ENCODE peak calls at places on chromosomes 6 and 20, in ten cellular contexts. G is heart right ventricle; B is CD4-positive, alpha-beta T cell; K is mammary epithelial cell; Z is H9; J is A549; C is AG10803; V is lung; S is cardiac fibroblast; W is endodermal cell. T is an unnamed sample.

GRCh38 chr6:167292301-167293087 is 1.4 kb downstream of the UNC93A start:
- DNase-seq in G (no peak), B (no peak), K (no peak), Z (no peak), J (no peak), C (no peak), V (no peak), S (no peak), W (no peak), T (no peak)

GRCh38 chr6:150046943-150047342 is 21.6 kb upstream of the RAET1L start:
- DNase-seq in G (no peak), B (peak), K (no peak), Z (no peak), J (no peak), C (no peak), V (no peak), S (no peak), W (no peak), T (no peak)

GRCh38 chr6:135604035-135604865 is 106.7 kb upstream of the AHI1 start:
- DNase-seq in G (no peak), B (no peak), K (no peak), Z (no peak), J (no peak), C (no peak), V (no peak), S (no peak), W (no peak), T (no peak)

GRCh38 chr6:157381631-157382621 is 936 bp downstream of the ZDHHC14 start:
- DNase-seq in G (peak), B (peak), K (peak), Z (peak), J (peak), C (peak), V (peak), S (peak), W (peak), T (peak)

GRCh38 chr20:47782091-47782490 is 3.2 kb downstream of the SULF2 start:
- DNase-seq in G (no peak), B (no peak), K (no peak), Z (no peak), J (no peak), C (no peak), V (no peak), S (no peak), W (no peak), T (no peak)

GRCh38 chr20:45343867-45344721 is 4.1 kb downstream of the SDC4 start:
- DNase-seq in G (no peak), B (no peak), K (peak), Z (peak), J (peak), C (peak), V (peak), S (peak), W (peak), T (peak)

GRCh38 chr20:53918949-53919361 is 151.4 kb downstream of the BCAS1 start:
- DNase-seq in G (no peak), B (no peak), K (no peak), Z (peak), J (no peak), C (no peak), V (no peak), S (no peak), W (peak), T (no peak)

GRCh38 chr6:30319146-30319835 is 7.4 kb upstream of the TRIM39 start:
- DNase-seq in G (no peak), B (no peak), K (no peak), Z (no peak), J (no peak), C (no peak), V (no peak), S (no peak), W (no peak), T (no peak)

GRCh38 chr20:32189691-32190607 is 17.6 kb downstream of the PLAGL2 start:
- DNase-seq in G (peak), B (peak), K (no peak), Z (peak), J (no peak), C (peak), V (no peak), S (peak), W (peak), T (peak)

GRCh38 chr6:82396964-82397761 is 33.5 kb downstream of the TPBG start:
- DNase-seq in G (no peak), B (no peak), K (peak), Z (no peak), J (peak), C (peak), V (no peak), S (peak), W (no peak), T (no peak)

GRCh38 chr20:10286356-10286755 is 67.7 kb downstream of the SNAP25 start:
- DNase-seq in G (no peak), B (no peak), K (no peak), Z (peak), J (no peak), C (no peak), V (no peak), S (no peak), W (no peak), T (no peak)

GRCh38 chr6:28496099-28496779 is 19.4 kb downstream of the GPX6 start:
- DNase-seq in G (no peak), B (no peak), K (no peak), Z (no peak), J (no peak), C (no peak), V (no peak), S (peak), W (peak), T (no peak)
- TF ChIP-seq CTCF in G (peak), B (peak), K (peak), Z (peak), J (peak), C (peak), V (no peak), S (no peak), W (peak), T (peak)

GRCh38 chr6:18990313-18990978 is 603.3 kb downstream of the RNF144B start:
- DNase-seq in G (peak), B (no peak), K (peak), Z (peak), J (peak), C (peak), V (peak), S (peak), W (peak), T (peak)
- TF ChIP-seq CTCF in G (peak), B (no peak), K (peak), Z (peak), J (peak), C (peak), V (peak), S (peak), W (peak), T (peak)

GRCh38 chr6:133070410-133071043 is 170.6 kb upstream of the EYA4 start:
- DNase-seq in G (no peak), B (no peak), K (no peak), Z (no peak), J (no peak), C (no peak), V (no peak), S (no peak), W (no peak), T (no peak)
- TF ChIP-seq CTCF in G (no peak), B (no peak), K (no peak), Z (no peak), J (no peak), C (no peak), V (no peak), S (no peak), W (no peak), T (no peak)

DNA sequence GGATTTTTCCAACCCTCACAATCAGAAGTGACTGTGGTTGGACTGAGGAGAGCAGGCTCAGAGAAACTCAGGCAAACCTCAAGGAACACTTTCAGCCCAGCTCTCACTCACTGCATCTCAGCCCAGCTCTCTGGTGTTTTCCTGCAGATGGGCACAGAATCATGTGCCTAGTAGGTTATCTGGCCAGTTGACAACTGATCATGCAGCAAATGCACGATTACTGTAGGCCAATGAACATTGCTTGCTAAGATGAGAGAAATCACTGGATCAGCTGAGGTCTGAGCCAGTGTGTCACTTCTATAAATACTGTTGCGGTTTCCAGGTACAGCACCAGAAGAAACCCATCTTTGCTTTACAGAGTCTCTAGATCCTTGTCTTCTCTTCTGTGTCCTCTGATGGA is 540.5 kb downstream of the CD83 start:
- DNase-seq in G (no peak), B (no peak), K (no peak), Z (no peak), J (no peak), C (no peak), V (no peak), S (no peak), W (no peak), T (no peak)
- TF ChIP-seq CTCF in G (no peak), B (no peak), K (no peak), Z (no peak), J (no peak), C (no peak), V (no peak), S (no peak), W (no peak), T (no peak)